ENCODE peak calls at places on chromosomes 5 and 9, in five cellular contexts. S, L, B, K and G are unnamed samples.

GRCh38 chr5:109937951-109938350 is 248.2 kb downstream of the MAN2A1 start:
- DNase-seq in S (no peak), L (no peak), B (no peak), K (no peak), G (no peak)

GRCh38 chr5:168314735-168315411 is 23.4 kb downstream of the WWC1 start:
- DNase-seq in S (no peak), L (no peak), B (peak), K (no peak), G (peak)

GRCh38 chr5:3615217-3615616 is 19.6 kb downstream of the IRX1 start:
- DNase-seq in S (no peak), L (no peak), B (no peak), K (no peak), G (no peak)

GRCh38 chr5:56910123-56910951 is 941 bp downstream of the SETD9 start:
- DNase-seq in S (peak), L (peak), B (peak), K (no peak), G (peak)

GRCh38 chr5:132557425-132557805 is 638 bp downstream of the RAD50 start:
- DNase-seq in S (peak), L (no peak), B (peak), K (peak), G (peak)

GRCh38 chr9:133916159-133916541 is 76.0 kb downstream of the VAV2 start:
- DNase-seq in S (peak), L (peak), B (no peak), K (no peak), G (no peak)

GRCh38 chr5:90461303-90461702 is 13.3 kb downstream of the MBLAC2 start:
- DNase-seq in S (no peak), L (no peak), B (no peak), K (no peak), G (no peak)

GRCh38 chr9:113978954-113979712 is 99.0 kb downstream of the AMBP start:
- DNase-seq in S (no peak), L (no peak), B (peak), K (no peak), G (no peak)

GRCh38 chr5:177194278-177194677 is 60.7 kb downstream of the NSD1 start:
- DNase-seq in S (no peak), L (no peak), B (peak), K (no peak), G (no peak)

GRCh38 chr5:142097681-142098080 is 10.9 kb upstream of the NDFIP1 start:
- DNase-seq in S (no peak), L (no peak), B (peak), K (no peak), G (no peak)

GRCh38 chr5:154198611-154199230 is 8.2 kb downstream of the GALNT10 start:
- DNase-seq in S (no peak), L (no peak), B (peak), K (no peak), G (no peak)

GRCh38 chr5:168482361-168482760 is 3.9 kb upstream of the RARS1 start:
- DNase-seq in S (no peak), L (no peak), B (no peak), K (no peak), G (no peak)

GRCh38 chr5:96481396-96481795 is 48.3 kb upstream of the PCSK1 start:
- DNase-seq in S (no peak), L (no peak), B (no peak), K (no peak), G (no peak)

GRCh38 chr9:11025775-11026174 is 413.0 kb upstream of the PTPRD start:
- DNase-seq in S (no peak), L (no peak), B (no peak), K (no peak), G (no peak)

GRCh38 chr5:7274180-7274579 is 121.8 kb upstream of the ADCY2 start:
- DNase-seq in S (no peak), L (no peak), B (no peak), K (no peak), G (no peak)

GRCh38 chr9:89484475-89485404 is 13.2 kb downstream of the SEMA4D start:
- DNase-seq in S (no peak), L (no peak), B (peak), K (no peak), G (no peak)

GRCh38 chr5:66987949-66988838 is 208.4 kb downstream of the CD180 start:
- DNase-seq in S (no peak), L (no peak), B (peak), K (no peak), G (peak)

GRCh38 chr5:126138475-126139005 is 284.7 kb upstream of the GRAMD2B start:
- DNase-seq in S (no peak), L (no peak), B (peak), K (no peak), G (no peak)

GRCh38 chr5:14066326-14066725 is 76.8 kb upstream of the TRIO start:
- DNase-seq in S (no peak), L (no peak), B (no peak), K (no peak), G (no peak)

GRCh38 chr5:153884266-153884957 is 154.3 kb downstream of the FAM114A2 start:
- DNase-seq in S (no peak), L (no peak), B (no peak), K (no peak), G (no peak)

GRCh38 chr5:11903614-11904269 is 504 bp downstream of the CTNND2 start:
- DNase-seq in S (no peak), L (peak), B (peak), K (no peak), G (peak)

GRCh38 chr5:16931334-16932110 is 4.6 kb downstream of the MYO10 start:
- DNase-seq in S (no peak), L (no peak), B (no peak), K (no peak), G (no peak)

GRCh38 chr9:130659699-130660248 is 4.6 kb upstream of the PRDM12 start:
- DNase-seq in S (no peak), L (no peak), B (no peak), K (no peak), G (no peak)

GRCh38 chr9:6212722-6213375 is 2.8 kb upstream of the IL33 start:
- DNase-seq in S (no peak), L (no peak), B (peak), K (no peak), G (no peak)

GRCh38 chr9:13816837-13817236 is 497.1 kb downstream of the NFIB start:
- DNase-seq in S (no peak), L (no peak), B (no peak), K (no peak), G (no peak)

GRCh38 chr9:130687615-130688014 is 6.0 kb upstream of the EXOSC2 start:
- DNase-seq in S (no peak), L (no peak), B (no peak), K (no peak), G (no peak)

GRCh38 chr9:134167530-134167931 is 3.2 kb upstream of the RNU6ATAC start:
- DNase-seq in S (no peak), L (no peak), B (peak), K (no peak), G (no peak)

GRCh38 chr5:13660072-13660471 is 284.4 kb downstream of the DNAH5 start:
- DNase-seq in S (no peak), L (no peak), B (peak), K (no peak), G (no peak)

GRCh38 chr5:172278356-172278755 is 5.2 kb downstream of the UBTD2 start:
- DNase-seq in S (no peak), L (no peak), B (no peak), K (no peak), G (no peak)

GRCh38 chr9:132591244-132591643 is 8.8 kb downstream of the BARHL1 start:
- DNase-seq in S (no peak), L (no peak), B (no peak), K (no peak), G (no peak)

GRCh38 chr5:31531543-31531887 is 378 bp downstream of the DROSHA start:
- DNase-seq in S (peak), L (peak), B (peak), K (no peak), G (peak)

GRCh38 chr9:129138476-129139232 is 27.4 kb downstream of the PTPA start:
- DNase-seq in S (no peak), L (no peak), B (peak), K (no peak), G (no peak)

GRCh38 chr5:152683205-152683604 is 278.1 kb upstream of the NMUR2 start:
- DNase-seq in S (no peak), L (no peak), B (no peak), K (no peak), G (no peak)

GRCh38 chr5:40906351-40906751 is 2.9 kb upstream of the C7 start:
- DNase-seq in S (no peak), L (no peak), B (peak), K (no peak), G (no peak)

GRCh38 chr5:32714836-32715235 is 3.7 kb downstream of the NPR3 start:
- DNase-seq in S (no peak), L (no peak), B (no peak), K (no peak), G (no peak)

GRCh38 chr5:170306381-170306790 is 8.8 kb upstream of the LCP2 start:
- DNase-seq in S (no peak), L (no peak), B (peak), K (no peak), G (no peak)

GRCh38 chr5:9787813-9788600 is 157.9 kb upstream of the TAS2R1 start:
- DNase-seq in S (no peak), L (no peak), B (no peak), K (no peak), G (no peak)

GRCh38 chr5:61200582-61201155 is 38.4 kb upstream of the SMIM15 start:
- DNase-seq in S (no peak), L (no peak), B (peak), K (no peak), G (no peak)

GRCh38 chr5:53389093-53389492 is 91.3 kb upstream of the FST start:
- DNase-seq in S (no peak), L (no peak), B (no peak), K (no peak), G (no peak)

GRCh38 chr9:84101892-84102632 is 121.5 kb downstream of the RMI1 start:
- DNase-seq in S (no peak), L (no peak), B (peak), K (no peak), G (no peak)